ENCODE peak calls at places on chromosomes 4 and X, in six cellular contexts. W, X, F, U, M and Q are unnamed samples.

GRCh38 chrX:43958529-43958928 is 14.7 kb downstream of the NDP start:
- DNase-seq in W (peak), X (peak), F (peak), U (peak), M (peak), Q (no peak)

GRCh38 chr4:7322166-7322991 is 112.4 kb downstream of the PSAPL1 start:
- DNase-seq in W (no peak), X (no peak), F (no peak), U (no peak), M (no peak), Q (no peak)

GRCh38 chr4:174036111-174036510 is 247.4 kb downstream of the FBXO8 start:
- DNase-seq in W (no peak), X (no peak), F (no peak), U (no peak), M (no peak), Q (no peak)

GRCh38 chr4:168690199-168690598 is 193.3 kb downstream of the PALLD start:
- DNase-seq in W (no peak), X (no peak), F (no peak), U (no peak), M (no peak), Q (no peak)

GRCh38 chrX:132388371-132388770 is 100.5 kb downstream of the MBNL3 start:
- DNase-seq in W (no peak), X (no peak), F (no peak), U (no peak), M (no peak), Q (no peak)

GRCh38 chrX:1533083-1533482 is 3.9 kb downstream of the P2RY8 start:
- DNase-seq in W (no peak), X (no peak), F (no peak), U (no peak), M (no peak), Q (no peak)

GRCh38 chrX:107710617-107711391 is 64.8 kb downstream of the TSC22D3 start:
- DNase-seq in W (peak), X (peak), F (peak), U (peak), M (peak), Q (no peak)

GRCh38 chrX:130091976-130092522 is 18.2 kb downstream of the ELF4 start:
- DNase-seq in W (no peak), X (peak), F (no peak), U (peak), M (peak), Q (peak)

GRCh38 chr4:144787365-144788263 is 141.7 kb downstream of the HHIP start:
- DNase-seq in W (peak), X (no peak), F (peak), U (peak), M (peak), Q (no peak)

GRCh38 chrX:131783555-131784338 is 239.4 kb upstream of the STK26 start:
- DNase-seq in W (no peak), X (peak), F (peak), U (no peak), M (no peak), Q (no peak)

GRCh38 chr4:25966171-25966570 is 52.2 kb downstream of the SMIM20 start:
- DNase-seq in W (no peak), X (no peak), F (no peak), U (no peak), M (no peak), Q (no peak)

GRCh38 chr4:183986645-183987528 is 81.8 kb downstream of the STOX2 start:
- DNase-seq in W (no peak), X (no peak), F (no peak), U (no peak), M (no peak), Q (no peak)
- TF ChIP-seq SP1 in W (no peak), X (no peak), F (no peak), U (no peak), M (no peak), Q (no peak)

GRCh38 chrX:138748480-138748879 is 37.0 kb upstream of the FGF13 start:
- DNase-seq in W (no peak), X (no peak), F (no peak), U (peak), M (no peak), Q (no peak)
- TF ChIP-seq SP1 in W (no peak), X (no peak), F (no peak), U (no peak), M (no peak), Q (no peak)

GRCh38 chrX:153927686-153927935 is 1.5 kb upstream of the ARHGAP4 start:
- DNase-seq in W (no peak), X (no peak), F (no peak), U (no peak), M (no peak), Q (no peak)
- TF ChIP-seq SP1 in W (no peak), X (no peak), F (no peak), U (no peak), M (no peak), Q (no peak)

DNA sequence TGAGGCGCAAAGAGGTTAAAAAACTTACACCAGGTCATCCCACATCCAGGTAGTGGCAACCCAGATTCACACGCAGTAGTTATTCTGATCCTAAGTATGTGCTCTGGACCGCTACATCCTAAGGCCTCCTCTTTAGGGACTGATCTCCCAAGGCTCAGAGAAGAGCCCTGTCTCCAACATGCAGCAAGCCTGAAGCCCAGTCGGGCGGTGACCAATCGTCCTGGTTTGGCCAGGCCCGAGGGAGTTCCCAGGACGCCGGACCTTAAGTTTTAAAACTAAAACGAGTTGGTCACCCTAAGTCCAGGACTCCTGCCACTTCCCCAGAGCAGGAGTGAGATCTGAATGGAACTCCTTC is 402 bp downstream of the LYAR start:
- DNase-seq in W (no peak), X (no peak), F (no peak), U (no peak), M (no peak), Q (no peak)
- TF ChIP-seq SP1 in W (no peak), X (no peak), F (no peak), U (no peak), M (no peak), Q (no peak)